ENCODE peak calls at places on chromosomes 12 and 14, in nine cellular contexts. N is neuronal stem cell, D is astrocyte, P is neural progenitor cell, T is SK-N-SH, Q is GM23248, F is fibroblast of lung, X is colonic mucosa, B is mesenchymal stem cell. R is an unnamed sample. For H3K27me3, the result is how much of the 10 kb centered on the place peaks cover.

GRCh38 chr14:74243051-74243450 is 3.8 kb downstream of the VSX2 start:
- DNase-seq in N (no peak), D (no peak), P (no peak), T (no peak), Q (no peak), F (no peak), X (no peak), B (no peak), R (no peak)

GRCh38 chr14:69561893-69562292 is 12.8 kb downstream of the CCDC177 start:
- DNase-seq in N (no peak), D (no peak), P (no peak), T (no peak), Q (no peak), F (no peak), X (no peak), B (no peak), R (no peak)

GRCh38 chr12:64400041-64400440 is 4.2 kb upstream of the XPOT start:
- DNase-seq in N (no peak), D (peak), P (peak), T (no peak), Q (peak), F (peak), X (no peak), B (no peak), R (peak)

GRCh38 chr12:10214877-10215267 is 2.2 kb downstream of the GABARAPL1 start:
- DNase-seq in N (no peak), D (peak), P (no peak), T (no peak), Q (no peak), F (peak), X (no peak), B (peak), R (no peak)

GRCh38 chr12:44240186-44240585 is 404.3 kb downstream of the TMEM117 start:
- DNase-seq in N (no peak), D (no peak), P (no peak), T (no peak), Q (no peak), F (no peak), X (no peak), B (no peak), R (no peak)

GRCh38 chr14:100764716-100765115 is 38.0 kb downstream of the DLK1 start:
- DNase-seq in N (no peak), D (no peak), P (peak), T (no peak), Q (no peak), F (no peak), X (no peak), B (no peak), R (no peak)

GRCh38 chr12:23621910-23622309 is 327.6 kb downstream of the SOX5 start:
- DNase-seq in N (no peak), D (no peak), P (no peak), T (peak), Q (no peak), F (no peak), X (no peak), B (no peak), R (no peak)

GRCh38 chr14:67228325-67228984 is 12.8 kb upstream of the PALS1 start:
- DNase-seq in N (no peak), D (peak), P (no peak), T (no peak), Q (peak), F (peak), X (no peak), B (no peak), R (peak)

GRCh38 chr14:76413106-76413961 is 37.4 kb downstream of the ESRRB start:
- DNase-seq in N (no peak), D (no peak), P (no peak), T (no peak), Q (no peak), F (no peak), X (no peak), B (no peak), R (no peak)

GRCh38 chr12:113292091-113292490 is 42.8 kb downstream of the SLC8B1 start:
- DNase-seq in N (no peak), D (peak), P (no peak), T (no peak), Q (peak), F (peak), X (no peak), B (peak), R (no peak)

GRCh38 chr14:84272290-84272721 is 1257.6 kb upstream of the FLRT2 start:
- DNase-seq in N (no peak), D (no peak), P (no peak), T (no peak), Q (no peak), F (no peak), X (no peak), B (peak), R (no peak)

GRCh38 chr14:75604979-75605825 is 26.8 kb downstream of the FLVCR2 start:
- DNase-seq in N (no peak), D (peak), P (no peak), T (no peak), Q (no peak), F (peak), X (no peak), B (no peak), R (no peak)

DNA sequence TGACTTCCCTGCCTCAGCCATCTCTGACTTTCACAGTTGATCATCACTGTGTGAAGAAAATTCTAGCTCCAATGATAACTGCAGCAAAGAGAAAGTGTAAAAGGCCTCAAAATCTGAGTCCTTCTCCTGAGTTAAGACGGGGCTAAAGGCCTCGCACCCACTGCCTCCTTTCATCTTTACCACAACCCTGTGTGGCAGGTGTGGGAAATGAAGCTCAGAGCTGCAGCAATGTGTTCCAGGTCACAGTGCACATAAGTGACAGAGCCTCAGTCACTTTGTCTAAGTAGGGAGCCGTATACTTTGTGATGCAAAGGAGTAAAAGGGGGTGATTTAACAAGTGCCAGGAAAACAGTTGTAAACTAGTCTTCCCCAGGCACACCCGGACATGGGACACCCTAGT is 144.7 kb upstream of the TMCC3 start:
- DNase-seq in N (no peak), D (no peak), P (no peak), T (no peak), Q (no peak), F (no peak), X (no peak), B (no peak), R (no peak)
- H3K27ac ChIP-seq in N (no peak), D (no peak), P (no peak), T (no peak), Q (no peak), F (no peak), X (no peak), B (no peak), R (no peak)

DNA sequence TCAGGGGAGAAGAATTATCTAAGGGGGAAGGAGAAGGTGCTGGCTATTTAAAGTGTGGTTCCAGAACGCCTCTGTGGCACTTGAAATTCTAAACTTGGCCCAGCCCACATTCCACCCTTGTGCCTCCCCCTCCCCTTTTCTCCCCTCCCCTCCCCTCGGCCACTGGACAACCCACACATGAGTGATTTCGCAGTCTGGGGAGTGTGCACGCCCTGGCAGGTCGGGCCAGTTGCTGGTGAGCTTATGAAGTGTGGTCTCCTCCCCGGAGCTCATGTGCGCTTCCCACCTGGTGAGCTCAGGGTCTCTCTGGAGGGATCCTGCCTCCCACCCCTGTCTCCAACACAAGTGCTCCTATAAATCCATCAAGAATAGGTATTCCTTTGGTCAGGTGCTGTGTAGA is at the start of gene SLC6A13:
- DNase-seq in N (peak), D (peak), P (peak), T (no peak), Q (no peak), F (peak), X (no peak), B (no peak), R (peak)
- H3K27me3 ChIP-seq in N (under half), D (under half), P (under half), T (under half), Q (under half), F (under half), X (under half), B (under half), R (under half)

DNA sequence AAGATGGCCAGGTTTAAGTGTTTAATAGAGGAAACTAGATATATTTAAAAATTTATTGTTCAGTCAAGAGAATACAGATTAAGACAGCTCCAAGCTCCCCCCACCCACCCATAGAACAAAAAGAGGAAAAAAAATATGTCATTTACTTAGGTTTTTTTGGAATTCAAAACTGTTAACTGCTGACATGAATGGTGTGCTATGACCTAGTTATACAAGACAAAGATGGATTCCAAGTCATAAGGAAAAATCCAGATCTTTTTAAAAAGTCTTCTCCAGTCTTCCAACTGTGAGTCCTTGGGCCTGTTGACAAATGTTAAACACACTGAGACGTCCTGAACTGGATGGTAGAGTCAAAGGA is 1.3 kb upstream of the SETD1B start:
- DNase-seq in N (no peak), D (no peak), P (no peak), T (no peak), Q (no peak), F (no peak), X (no peak), B (no peak), R (no peak)
- H3K9ac ChIP-seq in N (peak), D (peak), P (peak), T (peak), Q (peak), F (peak), X (peak), B (peak), R (peak)

GRCh38 chr14:99041820-99042174 is 230.2 kb downstream of the BCL11B start:
- DNase-seq in N (no peak), D (no peak), P (no peak), T (no peak), Q (no peak), F (no peak), X (no peak), B (no peak), R (no peak)
- H3K27ac ChIP-seq in N (no peak), D (no peak), P (no peak), T (no peak), Q (no peak), F (no peak), X (no peak), B (no peak), R (no peak)

DNA sequence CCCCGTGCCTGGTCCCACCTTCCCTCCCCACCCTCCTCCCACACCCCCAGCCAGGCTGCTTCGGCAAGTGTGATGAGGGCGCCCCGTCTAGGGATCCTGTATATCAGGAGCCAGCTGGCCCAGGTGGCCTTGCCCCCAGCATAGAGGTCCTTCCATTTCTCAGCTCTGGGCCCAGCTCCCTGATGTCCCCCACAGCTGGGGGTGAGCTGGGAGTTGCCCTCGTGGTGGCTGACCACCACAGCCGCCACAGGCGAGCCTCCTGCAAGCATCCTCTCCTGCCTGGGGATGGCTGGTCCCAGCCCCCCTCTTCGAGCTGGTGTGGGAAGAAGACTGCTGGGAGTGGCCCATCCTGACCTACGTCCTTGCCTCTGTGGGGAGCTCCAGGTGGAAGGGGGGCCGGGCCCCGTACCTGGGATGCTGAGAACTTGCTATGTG is 7.4 kb downstream of the ASPG start:
- DNase-seq in N (no peak), D (no peak), P (no peak), T (peak), Q (no peak), F (no peak), X (peak), B (no peak), R (no peak)
- H3K27me3 ChIP-seq in N (under half), D (under half), P (under half), T (under half), Q (under half), F (under half), X (under half), B (under half), R (under half)

GRCh38 chr14:92922883-92923743 is at the start of gene CHGA:
- DNase-seq in N (peak), D (peak), P (peak), T (peak), Q (peak), F (peak), X (peak), B (peak), R (peak)

GRCh38 chr14:92922155-92922735 is 705 bp upstream of the CHGA start:
- DNase-seq in N (no peak), D (no peak), P (no peak), T (no peak), Q (no peak), F (no peak), X (no peak), B (no peak), R (no peak)

GRCh38 chr14:92925446-92925845 is 2.5 kb downstream of the CHGA start:
- DNase-seq in N (no peak), D (no peak), P (no peak), T (no peak), Q (no peak), F (no peak), X (no peak), B (no peak), R (no peak)

GRCh38 chr14:92924247-92924646 is 1.3 kb downstream of the CHGA start:
- DNase-seq in N (no peak), D (no peak), P (no peak), T (no peak), Q (no peak), F (no peak), X (no peak), B (no peak), R (no peak)

DNA sequence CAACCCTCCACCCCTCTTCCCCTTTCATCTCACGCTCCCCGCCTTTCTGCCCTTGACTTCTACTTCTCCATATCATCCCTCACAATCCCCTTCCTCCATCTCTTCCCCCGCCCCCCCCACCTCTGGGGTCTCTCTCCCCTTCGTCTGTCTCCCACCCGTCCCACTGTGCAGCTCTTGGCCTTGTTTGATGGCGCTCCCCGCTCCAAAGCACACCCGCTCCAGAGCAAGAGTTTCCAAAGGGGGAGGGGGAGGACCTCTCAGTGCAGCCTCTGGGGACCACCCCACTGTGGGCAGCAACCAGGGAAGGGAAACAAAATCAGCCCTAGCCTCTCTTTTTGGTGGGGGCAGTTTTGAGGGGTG is 774 bp downstream of the CHGA start:
- DNase-seq in N (no peak), D (no peak), P (no peak), T (no peak), Q (no peak), F (no peak), X (no peak), B (no peak), R (no peak)
- H3K9ac ChIP-seq in N (no peak), D (no peak), P (no peak), T (no peak), Q (no peak), F (no peak), X (no peak), B (no peak), R (no peak)

R was measured in mammary epithelial cell.